ENCODE peak calls at places on chromosome 7, in ten cellular contexts. R is GM23338, D is activated B cell treated with CpG ODN at 0.5 μM for 24 hours, V is ovary, Q is heart right ventricle, Z is GM13977, F is GM13976, H is HFFc6, U is GM20000, T is foreskin fibroblast. I is an unnamed sample.

GRCh38 chr7:66921396-66921917 is 432 bp downstream of the TMEM248 start:
- DNase-seq in R (peak), D (peak), V (peak), Q (no peak), Z (peak), F (peak), H (peak), U (no peak), T (no peak), I (peak)

GRCh38 chr7:79453558-79454324 is at the start of gene MAGI2:
- DNase-seq in R (peak), D (no peak), V (peak), Q (peak), Z (peak), F (peak), H (peak), U (no peak), T (peak), I (peak)

GRCh38 chr7:20331231-20331880 is 656 bp downstream of the ITGB8 start:
- DNase-seq in R (peak), D (peak), V (peak), Q (peak), Z (peak), F (peak), H (no peak), U (peak), T (no peak), I (peak)

GRCh38 chr7:69796421-69796820 is 198.1 kb downstream of the AUTS2 start:
- DNase-seq in R (no peak), D (no peak), V (no peak), Q (no peak), Z (no peak), F (no peak), H (no peak), U (no peak), T (no peak), I (no peak)

GRCh38 chr7:122546496-122546895 is 152.4 kb downstream of the RNF133 start:
- DNase-seq in R (no peak), D (no peak), V (no peak), Q (no peak), Z (no peak), F (no peak), H (no peak), U (no peak), T (no peak), I (no peak)

GRCh38 chr7:30829476-30829875 is 58.3 kb downstream of the MINDY4 start:
- DNase-seq in R (no peak), D (no peak), V (no peak), Q (no peak), Z (no peak), F (no peak), H (no peak), U (no peak), T (no peak), I (no peak)

GRCh38 chr7:22694597-22695207 is 32.3 kb upstream of the IL6 start:
- DNase-seq in R (no peak), D (no peak), V (no peak), Q (no peak), Z (no peak), F (no peak), H (no peak), U (no peak), T (no peak), I (no peak)

GRCh38 chr7:65503434-65504152 is 129.9 kb downstream of the ZNF92 start:
- DNase-seq in R (no peak), D (no peak), V (no peak), Q (no peak), Z (no peak), F (no peak), H (no peak), U (no peak), T (no peak), I (no peak)

GRCh38 chr7:97025983-97026704 is 1.5 kb upstream of the DLX5 start:
- DNase-seq in R (peak), D (no peak), V (no peak), Q (no peak), Z (no peak), F (no peak), H (no peak), U (no peak), T (no peak), I (no peak)

GRCh38 chr7:68288099-68288498 is 1291.5 kb downstream of the TYW1 start:
- DNase-seq in R (no peak), D (no peak), V (no peak), Q (no peak), Z (no peak), F (no peak), H (no peak), U (no peak), T (no peak), I (no peak)

GRCh38 chr7:49976238-49976637 is 116.8 kb downstream of the ZPBP start:
- DNase-seq in R (no peak), D (no peak), V (no peak), Q (no peak), Z (no peak), F (no peak), H (no peak), U (no peak), T (no peak), I (no peak)

GRCh38 chr7:142885311-142886230 is at the start of gene TRPV6:
- DNase-seq in R (peak), D (peak), V (no peak), Q (no peak), Z (no peak), F (no peak), H (no peak), U (no peak), T (no peak), I (no peak)

GRCh38 chr7:79090543-79090942 is 362.9 kb downstream of the MAGI2 start:
- DNase-seq in R (no peak), D (no peak), V (no peak), Q (no peak), Z (no peak), F (no peak), H (peak), U (no peak), T (peak), I (no peak)

GRCh38 chr7:110994028-110994967 is 96.6 kb upstream of the LRRN3 start:
- DNase-seq in R (no peak), D (no peak), V (no peak), Q (no peak), Z (no peak), F (no peak), H (no peak), U (no peak), T (no peak), I (no peak)

DNA sequence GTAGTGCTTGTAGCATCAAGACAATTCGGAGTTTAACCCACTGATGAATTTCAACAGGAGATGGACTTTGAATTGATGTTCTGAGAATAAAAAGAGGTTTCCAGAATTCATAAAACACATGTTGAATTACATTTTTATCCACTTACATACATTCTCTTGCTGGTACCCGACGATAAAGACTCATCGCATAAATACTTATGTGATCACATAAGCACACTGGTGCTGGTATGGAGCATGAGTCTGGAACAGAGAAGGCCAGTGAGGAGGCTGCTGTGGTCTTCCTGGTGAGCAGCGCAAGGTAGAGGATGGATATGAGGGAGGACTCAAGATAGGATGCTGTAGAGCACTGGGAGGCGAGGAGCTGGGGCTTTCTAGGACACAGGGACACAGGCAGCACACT is 109.0 kb downstream of the RNF216 start:
- DNase-seq in R (no peak), D (no peak), V (no peak), Q (no peak), Z (no peak), F (no peak), H (no peak), U (no peak), T (no peak), I (no peak)
- TF ChIP-seq CTCF in R (no peak), D (no peak), V (no peak), Q (no peak), Z (no peak), F (no peak), H (no peak), U (no peak), T (no peak), I (no peak)

DNA sequence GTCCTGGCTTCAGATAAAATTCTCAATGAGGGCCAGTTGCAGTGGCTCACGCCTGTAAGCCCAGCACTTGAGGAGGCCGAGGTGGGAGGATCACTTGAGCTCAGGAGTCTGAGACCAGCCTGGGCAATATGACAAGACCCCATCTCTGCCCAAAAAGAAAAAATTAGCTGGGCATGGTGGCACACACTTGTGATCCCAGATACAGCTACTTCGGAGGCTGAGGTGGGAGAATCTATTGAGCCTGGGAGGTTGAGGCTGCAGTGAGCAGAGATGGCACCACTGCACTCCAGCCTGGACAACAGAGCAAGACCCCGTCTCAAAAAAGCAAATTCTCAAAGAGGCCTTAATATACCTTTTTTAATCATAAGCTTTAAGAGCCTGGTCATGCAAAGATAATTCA is 142.9 kb downstream of the CUX1 start:
- DNase-seq in R (no peak), D (no peak), V (no peak), Q (no peak), Z (no peak), F (no peak), H (no peak), U (no peak), T (no peak), I (no peak)
- TF ChIP-seq CTCF in R (no peak), D (no peak), V (no peak), Q (no peak), Z (no peak), F (no peak), H (no peak), U (no peak), T (no peak), I (no peak)

DNA sequence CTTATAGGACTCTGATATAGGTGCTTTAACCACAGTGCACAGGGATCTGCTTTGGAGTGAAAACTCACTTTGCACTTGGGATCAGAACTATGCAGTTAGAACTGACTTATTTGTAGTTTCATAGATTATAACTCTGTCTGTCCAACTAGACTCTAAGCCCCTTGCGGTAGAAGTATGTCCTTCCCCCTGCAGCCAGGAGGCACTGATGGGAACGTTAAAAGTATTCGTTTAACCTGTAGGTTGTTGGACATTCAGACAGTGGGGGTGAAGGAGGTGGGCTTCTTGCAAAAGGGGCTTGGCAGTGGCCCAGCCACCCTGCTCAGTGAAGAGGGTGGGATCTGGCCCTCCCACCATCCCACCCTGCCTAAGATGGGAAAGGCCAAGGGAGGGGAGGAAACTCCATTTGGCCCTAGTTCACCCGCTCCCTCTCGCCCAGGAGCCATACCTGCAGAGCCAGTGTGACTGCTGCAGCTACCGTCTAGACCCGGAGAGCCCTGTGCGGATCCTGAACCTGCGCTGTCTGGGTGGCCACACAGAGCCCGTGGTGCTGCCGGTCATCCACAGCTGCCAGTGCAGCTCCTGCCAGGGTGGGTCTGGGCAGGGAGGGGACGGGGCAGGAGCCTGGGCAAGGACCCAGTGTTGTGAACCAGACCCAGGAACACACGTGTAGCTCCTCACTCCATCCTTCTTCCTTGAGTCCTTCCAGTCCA is 5.7 kb upstream of the ZNF862 start:
- DNase-seq in R (no peak), D (no peak), V (no peak), Q (no peak), Z (no peak), F (no peak), H (no peak), U (no peak), T (no peak), I (no peak)
- TF ChIP-seq CTCF in R (peak), D (no peak), V (no peak), Q (no peak), Z (no peak), F (no peak), H (no peak), U (no peak), T (no peak), I (no peak)

GRCh38 chr7:44131173-44132009 is 8.0 kb upstream of the POLD2 start:
- DNase-seq in R (peak), D (no peak), V (no peak), Q (no peak), Z (no peak), F (no peak), H (no peak), U (no peak), T (no peak), I (peak)
- TF ChIP-seq CTCF in R (peak), D (no peak), V (no peak), Q (peak), Z (peak), F (peak), H (peak), U (peak), T (peak), I (no peak)

DNA sequence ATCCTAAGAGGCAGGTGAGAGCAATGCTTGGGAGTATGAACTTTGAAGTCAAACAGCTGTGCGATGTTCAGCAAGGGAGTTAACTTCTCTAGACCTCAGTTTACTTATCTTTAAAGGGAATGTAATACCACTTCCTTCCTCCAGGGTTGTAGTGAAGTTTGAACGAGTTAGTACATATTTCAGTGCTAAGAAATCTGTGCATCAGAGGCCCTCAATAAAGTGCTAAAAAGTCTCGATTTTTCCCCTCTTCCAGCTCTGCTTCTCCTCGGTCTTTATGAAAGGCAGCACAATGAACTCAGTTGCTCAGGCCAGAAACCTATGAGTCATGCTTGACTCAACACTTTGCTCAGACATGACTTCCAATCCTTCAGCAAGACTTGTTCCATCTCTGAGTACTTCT is 418.9 kb downstream of the MDFIC start:
- DNase-seq in R (peak), D (no peak), V (no peak), Q (no peak), Z (no peak), F (no peak), H (peak), U (no peak), T (peak), I (no peak)
- TF ChIP-seq CTCF in R (peak), D (no peak), V (no peak), Q (peak), Z (no peak), F (no peak), H (peak), U (no peak), T (no peak), I (peak)

DNA sequence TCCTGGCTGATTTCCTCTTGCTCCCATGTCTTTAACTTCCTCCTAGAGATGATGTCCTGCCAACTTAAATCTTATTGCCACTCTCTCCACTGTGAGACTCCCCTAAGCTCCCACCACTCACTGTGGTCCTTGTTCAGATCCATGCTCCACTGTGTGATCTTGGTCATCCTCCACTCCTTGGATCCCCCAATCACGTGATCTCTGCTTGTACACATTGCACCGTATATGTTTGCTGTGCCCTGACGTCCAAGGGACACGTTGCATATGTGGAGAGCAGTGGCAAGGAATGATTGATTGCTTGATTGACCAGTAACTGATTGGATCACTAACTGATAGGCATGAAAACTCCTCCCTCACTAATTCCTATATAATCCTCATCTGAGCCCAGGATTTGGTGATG is 395.1 kb downstream of the SDK1 start:
- DNase-seq in R (no peak), D (no peak), V (no peak), Q (no peak), Z (no peak), F (no peak), H (no peak), U (no peak), T (no peak), I (no peak)
- TF ChIP-seq CTCF in R (no peak), D (no peak), V (no peak), Q (no peak), Z (no peak), F (no peak), H (no peak), U (no peak), T (no peak), I (no peak)

GRCh38 chr7:107579881-107580715 is at the start of gene BCAP29:
- DNase-seq in R (peak), D (peak), V (peak), Q (peak), Z (peak), F (peak), H (peak), U (peak), T (peak), I (peak)
- TF ChIP-seq CTCF in R (peak), D (no peak), V (no peak), Q (peak), Z (peak), F (peak), H (peak), U (no peak), T (no peak), I (no peak)

GRCh38 chr7:140674899-140675701 is 2.4 kb downstream of the ADCK2 start:
- DNase-seq in R (peak), D (no peak), V (no peak), Q (no peak), Z (no peak), F (no peak), H (peak), U (peak), T (peak), I (no peak)
- TF ChIP-seq CTCF in R (peak), D (no peak), V (no peak), Q (peak), Z (peak), F (peak), H (peak), U (peak), T (peak), I (no peak)

GRCh38 chr7:29805031-29805430 is 1.3 kb upstream of the WIPF3 start:
- DNase-seq in R (no peak), D (no peak), V (no peak), Q (no peak), Z (no peak), F (no peak), H (no peak), U (no peak), T (no peak), I (no peak)

GRCh38 chr7:29807179-29807841 is 1.0 kb downstream of the WIPF3 start:
- DNase-seq in R (peak), D (no peak), V (peak), Q (peak), Z (no peak), F (peak), H (no peak), U (no peak), T (no peak), I (no peak)

GRCh38 chr7:29808075-29808786 is 1.9 kb downstream of the WIPF3 start:
- DNase-seq in R (no peak), D (no peak), V (peak), Q (no peak), Z (no peak), F (no peak), H (no peak), U (no peak), T (no peak), I (no peak)

GRCh38 chr7:29806793-29807178 is 478 bp downstream of the WIPF3 start:
- DNase-seq in R (peak), D (no peak), V (peak), Q (peak), Z (no peak), F (peak), H (no peak), U (peak), T (no peak), I (peak)

DNA sequence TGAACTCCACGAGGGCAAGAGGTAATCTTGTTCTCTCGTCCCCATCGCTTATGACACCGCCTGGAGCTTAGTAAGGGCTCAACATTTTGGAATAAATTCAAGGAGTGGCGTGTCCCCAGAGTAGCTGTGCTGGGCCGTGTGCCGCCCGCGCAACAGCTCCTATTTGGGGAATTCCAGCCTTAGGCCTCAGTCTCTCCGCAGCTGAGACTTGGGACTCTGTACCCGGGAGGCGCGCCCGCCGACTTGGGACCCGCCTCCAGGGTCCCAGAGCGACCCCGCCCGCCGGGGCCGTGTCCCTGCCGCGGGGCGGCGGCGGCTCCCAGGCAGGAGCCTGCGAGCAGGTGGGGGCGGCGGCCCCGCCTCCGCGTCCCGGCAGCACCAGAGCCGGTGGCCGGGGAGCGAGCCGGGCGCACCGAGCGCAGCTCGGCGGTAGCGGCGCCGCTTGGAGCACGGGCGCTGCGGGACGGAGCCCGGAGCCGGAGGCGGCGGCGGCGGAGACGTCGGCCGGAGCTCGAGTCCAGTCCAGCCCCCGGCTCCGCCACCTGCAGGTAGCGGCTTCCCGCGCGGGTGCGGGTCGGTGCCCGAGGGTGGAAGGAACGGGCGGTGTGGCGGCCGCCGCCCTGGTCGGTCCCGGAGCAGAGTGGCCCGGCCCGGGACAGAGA is at the start of gene WIPF3:
- DNase-seq in R (peak), D (no peak), V (peak), Q (peak), Z (peak), F (peak), H (no peak), U (peak), T (no peak), I (peak)
- TF ChIP-seq CTCF in R (no peak), D (no peak), V (no peak), Q (no peak), Z (no peak), F (no peak), H (no peak), U (no peak), T (no peak), I (no peak)

GRCh38 chr7:135707570-135707966 is 20.4 kb downstream of the SLC13A4 start:
- DNase-seq in R (peak), D (no peak), V (no peak), Q (no peak), Z (no peak), F (no peak), H (no peak), U (no peak), T (no peak), I (no peak)

GRCh38 chr7:135706858-135707569 is 21.0 kb downstream of the SLC13A4 start:
- DNase-seq in R (no peak), D (no peak), V (no peak), Q (no peak), Z (no peak), F (no peak), H (no peak), U (no peak), T (no peak), I (no peak)

GRCh38 chr7:135706038-135706742 is 21.8 kb downstream of the SLC13A4 start:
- DNase-seq in R (no peak), D (no peak), V (no peak), Q (no peak), Z (no peak), F (no peak), H (no peak), U (no peak), T (no peak), I (no peak)

GRCh38 chr7:135704698-135705097 is 23.3 kb downstream of the SLC13A4 start:
- DNase-seq in R (no peak), D (no peak), V (no peak), Q (no peak), Z (no peak), F (no peak), H (no peak), U (no peak), T (no peak), I (no peak)

DNA sequence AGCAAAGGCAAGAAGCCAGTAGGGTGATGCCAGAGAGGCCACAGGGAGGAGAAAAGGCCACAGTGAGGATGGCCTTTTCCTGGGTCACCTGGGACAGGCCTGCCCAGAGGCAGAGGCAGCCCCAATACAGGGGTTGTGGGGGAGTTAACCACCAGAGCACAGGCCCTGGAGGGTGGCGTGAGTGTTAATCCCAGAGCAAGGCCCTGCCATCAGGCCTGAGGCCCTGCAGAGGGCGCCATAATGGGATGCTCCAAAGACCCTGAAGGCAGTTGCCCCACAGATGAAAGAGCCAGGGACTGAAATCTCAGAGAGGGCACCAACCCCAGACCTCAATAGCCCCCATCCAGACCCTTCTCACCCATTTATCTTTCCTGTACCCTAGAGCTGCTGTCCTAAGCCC is 23.9 kb downstream of the SLC13A4 start:
- DNase-seq in R (peak), D (no peak), V (no peak), Q (no peak), Z (no peak), F (no peak), H (no peak), U (no peak), T (no peak), I (peak)
- TF ChIP-seq CTCF in R (peak), D (no peak), V (no peak), Q (peak), Z (peak), F (no peak), H (peak), U (no peak), T (no peak), I (peak)

I was measured in activated CD8-positive, alpha-beta T cell treated with anti-CD3 and anti-CD28 coated beads for 36 hours.